ENCODE peak calls at places on chromosomes 2 and 18, in nine cellular contexts. One of them, this sample, is unnamed.
A peak's percentile ranks its signal among the peaks of the same experiment; 100 is the strongest.

GRCh38 chr2:151849413-151850010 is 21.3 kb upstream of the ARL5A start:
- DNase-seq in GM13976: no peak
- DNase-seq in stimulated activated CD4-positive, alpha-beta T cell treated with anti-CD3 and anti-CD28 coated beads, Interleukin-4, amount 100 ng/mL, for 48 hours: no peak
- DNase-seq in HL-60: no peak
- DNase-seq in foreskin keratinocyte: no peak
- DNase-seq in BJ: no peak
- DNase-seq in HCT116: no peak
- DNase-seq in AG09309: no peak
- DNase-seq in endothelial cell: no peak
- DNase-seq in this sample: no peak

GRCh38 chr2:70498528-70498927 is 55.1 kb downstream of the TGFA start:
- DNase-seq in GM13976: no peak
- DNase-seq in stimulated activated CD4-positive, alpha-beta T cell treated with anti-CD3 and anti-CD28 coated beads, Interleukin-4, amount 100 ng/mL, for 48 hours: no peak
- DNase-seq in HL-60: no peak
- DNase-seq in foreskin keratinocyte: no peak
- DNase-seq in BJ: no peak
- DNase-seq in HCT116: no peak
- DNase-seq in AG09309: no peak
- DNase-seq in endothelial cell: no peak
- DNase-seq in this sample: no peak

GRCh38 chr18:61348230-61348629 is 15.0 kb downstream of the CDH20 start:
- DNase-seq in GM13976: no peak
- DNase-seq in stimulated activated CD4-positive, alpha-beta T cell treated with anti-CD3 and anti-CD28 coated beads, Interleukin-4, amount 100 ng/mL, for 48 hours: no peak
- DNase-seq in HL-60: no peak
- DNase-seq in foreskin keratinocyte: no peak
- DNase-seq in BJ: no peak
- DNase-seq in HCT116: no peak
- DNase-seq in AG09309: no peak
- DNase-seq in endothelial cell: no peak
- DNase-seq in this sample: no peak

GRCh38 chr18:10142496-10143160 is 228.8 kb downstream of the VAPA start:
- DNase-seq in GM13976: no peak
- DNase-seq in stimulated activated CD4-positive, alpha-beta T cell treated with anti-CD3 and anti-CD28 coated beads, Interleukin-4, amount 100 ng/mL, for 48 hours: no peak
- DNase-seq in HL-60: no peak
- DNase-seq in foreskin keratinocyte: no peak
- DNase-seq in BJ: no peak
- DNase-seq in HCT116: no peak
- DNase-seq in AG09309: no peak
- DNase-seq in endothelial cell: no peak
- DNase-seq in this sample: no peak

GRCh38 chr2:237074211-237074993 is 11.3 kb upstream of the COPS8 start:
- DNase-seq in GM13976: no peak
- DNase-seq in stimulated activated CD4-positive, alpha-beta T cell treated with anti-CD3 and anti-CD28 coated beads, Interleukin-4, amount 100 ng/mL, for 48 hours: no peak
- DNase-seq in HL-60: no peak
- DNase-seq in foreskin keratinocyte: no peak
- DNase-seq in BJ: no peak
- DNase-seq in HCT116: no peak
- DNase-seq in AG09309: no peak
- DNase-seq in endothelial cell: no peak
- DNase-seq in this sample: no peak

GRCh38 chr18:57434536-57435494 is at the start of gene ONECUT2:
- DNase-seq in GM13976: peak; percentile 85
- DNase-seq in stimulated activated CD4-positive, alpha-beta T cell treated with anti-CD3 and anti-CD28 coated beads, Interleukin-4, amount 100 ng/mL, for 48 hours: peak; percentile 67
- DNase-seq in HL-60: peak; percentile 31
- DNase-seq in foreskin keratinocyte: peak; percentile 60
- DNase-seq in BJ: peak; percentile 42
- DNase-seq in HCT116: peak; percentile 80
- DNase-seq in AG09309: peak; percentile 54
- DNase-seq in endothelial cell: peak; percentile 99
- DNase-seq in this sample: peak; percentile 79

GRCh38 chr2:181354626-181355025 is 102.6 kb upstream of the ITGA4 start:
- DNase-seq in GM13976: no peak
- DNase-seq in stimulated activated CD4-positive, alpha-beta T cell treated with anti-CD3 and anti-CD28 coated beads, Interleukin-4, amount 100 ng/mL, for 48 hours: no peak
- DNase-seq in HL-60: peak; percentile 74
- DNase-seq in foreskin keratinocyte: peak; percentile 78
- DNase-seq in BJ: peak; percentile 51
- DNase-seq in HCT116: no peak
- DNase-seq in AG09309: peak; percentile 73
- DNase-seq in endothelial cell: no peak
- DNase-seq in this sample: no peak

GRCh38 chr2:98908909-98909308 is 27.1 kb downstream of the CRACDL start:
- DNase-seq in GM13976: no peak
- DNase-seq in stimulated activated CD4-positive, alpha-beta T cell treated with anti-CD3 and anti-CD28 coated beads, Interleukin-4, amount 100 ng/mL, for 48 hours: no peak
- DNase-seq in HL-60: no peak
- DNase-seq in foreskin keratinocyte: peak; percentile 30
- DNase-seq in BJ: no peak
- DNase-seq in HCT116: no peak
- DNase-seq in AG09309: no peak
- DNase-seq in endothelial cell: no peak
- DNase-seq in this sample: no peak

GRCh38 chr2:108552566-108552965 is 18.3 kb downstream of the LIMS1 start:
- DNase-seq in GM13976: no peak
- DNase-seq in stimulated activated CD4-positive, alpha-beta T cell treated with anti-CD3 and anti-CD28 coated beads, Interleukin-4, amount 100 ng/mL, for 48 hours: no peak
- DNase-seq in HL-60: no peak
- DNase-seq in foreskin keratinocyte: no peak
- DNase-seq in BJ: no peak
- DNase-seq in HCT116: no peak
- DNase-seq in AG09309: no peak
- DNase-seq in endothelial cell: no peak
- DNase-seq in this sample: no peak

GRCh38 chr2:235468978-235469694 is 24.7 kb upstream of the AGAP1 start:
- DNase-seq in GM13976: no peak
- DNase-seq in stimulated activated CD4-positive, alpha-beta T cell treated with anti-CD3 and anti-CD28 coated beads, Interleukin-4, amount 100 ng/mL, for 48 hours: no peak
- DNase-seq in HL-60: no peak
- DNase-seq in foreskin keratinocyte: peak; percentile 70
- DNase-seq in BJ: peak; percentile 44
- DNase-seq in HCT116: peak; percentile 67
- DNase-seq in AG09309: peak; percentile 52
- DNase-seq in endothelial cell: no peak
- DNase-seq in this sample: no peak

GRCh38 chr2:109529532-109530449 is 84.0 kb downstream of the SEPTIN10 start:
- DNase-seq in GM13976: no peak
- DNase-seq in stimulated activated CD4-positive, alpha-beta T cell treated with anti-CD3 and anti-CD28 coated beads, Interleukin-4, amount 100 ng/mL, for 48 hours: no peak
- DNase-seq in HL-60: no peak
- DNase-seq in foreskin keratinocyte: no peak
- DNase-seq in BJ: no peak
- DNase-seq in HCT116: no peak
- DNase-seq in AG09309: no peak
- DNase-seq in endothelial cell: no peak
- DNase-seq in this sample: no peak